ENCODE peak calls at places on chromosomes 16 and 17, in six cellular contexts. L is H1, U is GM12892, K is K562, W is GM12878, P is HepG2. V is an unnamed sample.

GRCh38 chr16:56525154-56525720 is 5.4 kb upstream of the BBS2 start:
- DNase-seq in W (no peak), K (no peak), L (no peak), U (no peak), P (no peak), V (no peak)

GRCh38 chr16:2596747-2597559 is 59.1 kb downstream of the PDPK1 start:
- DNase-seq in U (no peak), L (no peak), P (no peak), K (no peak), W (no peak), V (no peak)

GRCh38 chr16:82603784-82604411 is 22.9 kb upstream of the CDH13 start:
- DNase-seq in P (peak; percentile 13), U (no peak), W (no peak), K (no peak), L (no peak), V (no peak)

GRCh38 chr16:21982108-21982507 is 18.8 kb downstream of the PDZD9 start:
- DNase-seq in K (no peak), U (no peak), P (no peak), L (no peak), W (no peak), V (no peak)

GRCh38 chr17:44444735-44445105 is 55.3 kb upstream of the ITGA2B start:
- DNase-seq in P (no peak), K (peak; percentile 27), W (no peak), U (no peak), L (no peak), V (no peak)

GRCh38 chr17:34725740-34726139 is 146.4 kb downstream of the TMEM132E start:
- DNase-seq in P (no peak), W (no peak), U (no peak), L (no peak), K (no peak), V (no peak)

GRCh38 chr16:733382-734207 is 6.7 kb downstream of the HAGHL start:
- DNase-seq in W (no peak), P (no peak), L (no peak), K (peak; percentile 58), U (no peak), V (no peak)

GRCh38 chr17:13931111-13931526 is 138.2 kb upstream of the COX10 start:
- DNase-seq in U (no peak), P (no peak), L (no peak), W (no peak), K (no peak), V (no peak)

GRCh38 chr17:2695961-2696760 is 15.4 kb downstream of the CLUH start:
- DNase-seq in L (no peak), P (no peak), W (no peak), U (no peak), K (no peak), V (peak; percentile 22)

GRCh38 chr16:77169650-77170236 is 21.2 kb upstream of the MON1B start:
- DNase-seq in K (peak; percentile 74), L (peak; percentile 17), P (peak; percentile 52), W (no peak), U (no peak), V (no peak)

GRCh38 chr17:33521784-33522183 is 228.7 kb upstream of the ASIC2 start:
- DNase-seq in U (peak; percentile 33), K (peak; percentile 24), W (no peak), L (no peak), P (no peak), V (no peak)

GRCh38 chr16:2585651-2586081 is 47.8 kb downstream of the PDPK1 start:
- DNase-seq in K (no peak), P (no peak), L (no peak), U (no peak), W (no peak), V (no peak)

GRCh38 chr16:74321356-74321755 is 24.7 kb downstream of the PSMD7 start:
- DNase-seq in L (no peak), K (no peak), W (no peak), P (no peak), U (no peak), V (no peak)

GRCh38 chr17:16886655-16887322 is 85.1 kb downstream of the TNFRSF13B start:
- DNase-seq in W (no peak), K (no peak), P (no peak), U (no peak), L (no peak), V (no peak)

GRCh38 chr17:75764711-75765421 is at the start of gene GALK1:
- DNase-seq in P (peak; percentile 59), L (no peak), K (peak; percentile 85), W (no peak), U (peak; percentile 91), V (peak; percentile 93)

GRCh38 chr17:34764716-34765115 is 185.3 kb downstream of the TMEM132E start:
- DNase-seq in K (no peak), P (no peak), U (no peak), L (no peak), W (no peak), V (no peak)

GRCh38 chr16:56911771-56912541 is 20.0 kb upstream of the HERPUD1 start:
- DNase-seq in K (no peak), W (peak; percentile 72), P (no peak), L (no peak), U (peak; percentile 63), V (no peak)

GRCh38 chr16:22353188-22353919 is 21.1 kb downstream of the CDR2 start:
- DNase-seq in L (peak; percentile 21), K (peak; percentile 68), P (peak; percentile 66), U (no peak), W (peak; percentile 63), V (no peak)

GRCh38 chr16:21702259-21702658 is 38.5 kb downstream of the OTOA start:
- DNase-seq in U (no peak), W (no peak), L (no peak), P (no peak), K (no peak), V (no peak)

GRCh38 chr16:88461291-88462269 is 8.5 kb downstream of the ZFPM1 start:
- DNase-seq in K (peak; percentile 89), U (no peak), P (no peak), L (peak; percentile 44), W (no peak), V (no peak)

GRCh38 chr16:693364-693763 is 3.2 kb upstream of the WDR24 start:
- DNase-seq in W (no peak), K (no peak), U (no peak), P (no peak), L (no peak), V (no peak)

GRCh38 chr16:3047387-3047720 is 993 bp downstream of the MMP25 start:
- DNase-seq in L (no peak), K (no peak), W (no peak), P (no peak), U (no peak), V (no peak)

GRCh38 chr17:63555475-63556156 is 5.3 kb downstream of the DCAF7 start:
- DNase-seq in K (no peak), P (no peak), U (no peak), W (no peak), L (no peak), V (no peak)
- TF ChIP-seq TAF1 in K (no peak), P (no peak), U (no peak), W (no peak), L (no peak), V (no peak)

DNA sequence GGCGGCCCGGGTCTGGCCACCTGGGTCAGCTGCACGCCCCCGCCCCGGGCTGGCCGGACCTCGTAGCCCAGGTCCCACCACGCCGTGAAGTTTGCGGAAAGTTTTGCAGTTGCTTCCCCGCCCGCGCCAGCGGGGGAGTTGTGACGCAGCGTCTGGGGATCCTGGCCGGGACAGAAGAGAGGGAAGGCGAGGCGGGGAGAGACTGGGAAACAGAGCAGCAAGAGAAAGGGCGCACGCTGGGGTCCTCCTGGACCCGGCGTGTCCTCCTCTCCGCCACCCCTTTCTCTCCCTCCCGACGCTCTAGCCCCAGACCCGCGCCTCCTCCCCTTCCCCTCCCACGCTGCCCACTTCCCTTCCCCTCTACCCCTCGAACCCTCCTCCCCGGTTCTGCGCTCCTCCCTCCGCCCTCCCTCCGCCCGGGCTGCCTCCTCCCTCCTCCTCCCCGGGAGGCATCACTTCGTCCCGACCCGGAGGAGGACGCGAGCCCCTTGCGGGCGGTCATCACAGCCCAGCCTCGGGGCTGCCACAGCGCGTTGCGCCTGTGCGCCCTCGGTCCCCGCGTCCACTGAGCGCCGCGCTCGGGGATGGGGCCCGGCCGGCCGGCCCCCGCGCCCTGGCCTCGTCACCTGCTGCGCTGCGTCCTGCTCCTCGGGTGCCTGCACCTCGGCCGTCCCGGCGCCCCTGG is at the start of gene MRC2:
- DNase-seq in K (peak; percentile 43), W (no peak), U (peak; percentile 58), P (no peak), L (no peak), V (peak; percentile 71)
- TF ChIP-seq POLR2A in K (no peak), W (no peak), U (no peak), P (no peak), L (peak; percentile 18), V (no peak)

DNA sequence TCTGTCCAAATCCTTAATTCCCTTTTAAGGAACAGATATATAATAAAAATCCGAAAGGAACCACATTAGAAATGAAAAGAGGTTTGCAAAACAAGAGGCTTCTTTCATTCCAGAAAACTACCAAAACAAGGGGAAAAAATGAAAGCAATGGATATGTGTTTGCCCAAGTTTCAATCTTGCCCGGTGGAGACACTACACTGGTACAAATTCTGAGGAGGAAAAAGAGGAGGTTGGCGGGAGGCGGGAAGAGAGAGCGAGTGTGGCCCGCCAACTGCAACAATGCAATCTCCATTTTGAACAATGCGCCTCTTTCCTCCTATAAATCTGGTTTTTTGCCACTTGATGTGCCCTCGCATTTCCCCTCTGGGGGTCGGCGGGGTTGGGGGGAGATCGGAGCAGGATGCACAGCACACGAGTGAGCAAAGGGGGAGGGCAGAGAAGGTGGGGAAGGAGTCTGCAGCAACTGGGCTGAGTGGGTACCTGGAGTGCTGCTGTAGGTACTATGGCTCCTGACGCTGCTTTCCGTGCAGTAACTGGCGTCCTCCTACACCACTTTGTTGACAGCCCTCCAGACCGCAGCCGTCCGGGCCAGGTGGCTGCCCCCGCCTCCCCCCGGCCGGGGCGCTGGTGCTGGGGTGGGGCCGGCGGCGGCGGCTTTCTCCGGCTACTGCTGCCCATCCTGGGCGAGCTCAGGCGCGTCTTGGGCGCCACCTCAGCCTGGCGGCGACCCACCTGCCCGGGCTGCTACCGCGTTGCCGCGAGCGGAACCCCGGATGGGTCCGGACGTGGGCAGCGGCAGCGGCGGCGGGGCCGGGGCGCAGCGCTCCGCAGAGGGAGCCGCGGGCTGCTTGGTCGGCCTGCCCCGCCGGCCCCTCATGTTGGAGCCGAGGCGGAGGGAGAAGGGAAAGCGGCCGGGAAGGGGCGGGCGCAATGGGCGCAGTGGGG is 93.8 kb upstream of the PLEKHM1 start:
- DNase-seq in W (no peak), L (no peak), P (peak; percentile 46), K (peak; percentile 73), U (peak; percentile 61), V (peak; percentile 67)
- TF ChIP-seq TAF1 in W (peak; percentile 66), L (peak; percentile 85), P (no peak), K (peak; percentile 14), U (no peak), V (peak; percentile 44)

DNA sequence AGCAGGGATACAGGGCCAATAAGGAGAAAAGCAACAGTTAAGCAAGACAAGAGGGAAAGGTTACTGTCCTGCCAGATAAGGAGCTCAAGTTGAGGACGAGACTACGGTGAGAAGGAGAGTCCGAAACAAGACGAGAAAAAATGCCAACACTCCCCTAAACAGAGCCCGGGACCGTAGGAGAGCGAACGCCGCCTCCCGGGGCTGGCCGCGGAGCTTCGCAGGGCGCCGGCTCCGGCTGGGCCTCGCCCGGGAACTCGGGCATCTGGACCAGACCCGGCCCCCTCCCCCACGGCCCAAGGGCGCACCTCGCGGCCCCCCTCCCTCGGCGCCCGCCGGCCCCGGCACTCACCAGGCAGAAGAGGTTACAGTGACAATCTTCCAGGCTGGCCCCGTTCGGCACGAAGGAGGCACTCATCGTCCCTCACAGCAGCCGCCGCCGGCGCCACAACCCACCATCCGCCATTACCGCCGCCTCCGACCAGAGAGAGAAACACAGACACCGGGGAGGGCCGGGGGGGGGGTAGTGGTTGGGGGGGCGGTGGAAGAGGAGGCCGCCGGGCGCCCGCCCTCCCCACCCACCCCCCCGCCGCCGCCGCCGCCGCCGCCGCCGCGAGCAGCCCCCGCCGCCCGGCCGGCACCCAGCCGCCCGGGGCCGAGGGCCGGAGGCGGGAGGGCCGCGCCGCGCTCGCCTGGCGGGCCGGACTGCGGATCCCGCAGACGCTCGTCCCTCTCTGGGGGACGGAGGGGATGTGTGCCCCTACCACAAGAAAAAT is at the start of gene MED13:
- DNase-seq in W (no peak), K (peak; percentile 63), U (no peak), L (no peak), P (peak; percentile 32), V (peak; percentile 31)
- TF ChIP-seq POLR2A in W (peak; percentile 21), K (no peak), U (no peak), L (no peak), P (peak; percentile 40), V (no peak)

V was measured in GM12891.